ENCODE peak calls at places on chromosomes 11 and 22, in four cellular contexts. K is Calu3, C is AG10803, A is progenitor cell of endocrine pancreas. T is an unnamed sample.
A peak's percentile ranks its signal among the peaks of the same experiment; 100 is the strongest.

GRCh38 chr22:39219071-39220050 is 25.4 kb downstream of the PDGFB start:
- DNase-seq in K (no peak), A (no peak), C (no peak), T (no peak)

GRCh38 chr22:30380011-30380410 is 7.2 kb downstream of the RNF215 start:
- DNase-seq in A (no peak), K (no peak), C (no peak), T (no peak)

GRCh38 chr11:694563-695331 is at the start of gene DEAF1:
- DNase-seq in A (peak; percentile 99), K (peak; percentile 97), C (peak; percentile 94), T (no peak)

GRCh38 chr22:24175160-24175808 is 6.0 kb upstream of the SUSD2 start:
- DNase-seq in K (peak; percentile 88), A (peak; percentile 51), C (peak; percentile 75), T (no peak)

GRCh38 chr11:15266999-15267398 is 152.3 kb downstream of the INSC start:
- DNase-seq in A (no peak), C (no peak), K (no peak), T (no peak)

GRCh38 chr11:114819028-114819427 is 140.7 kb downstream of the NXPE2 start:
- DNase-seq in C (peak; percentile 28), K (no peak), A (no peak), T (no peak)

GRCh38 chr11:61145228-61146005 is 15.8 kb downstream of the VPS37C start:
- DNase-seq in K (no peak), A (no peak), C (no peak), T (peak; percentile 8)

GRCh38 chr11:112277937-112278336 is 17.3 kb upstream of the PLET1 start:
- DNase-seq in A (no peak), C (peak; percentile 55), K (no peak), T (no peak)

GRCh38 chr11:99281331-99281730 is 260.6 kb downstream of the CNTN5 start:
- DNase-seq in A (no peak), K (no peak), C (no peak), T (no peak)

GRCh38 chr11:92276773-92277172 is 52.2 kb downstream of the FAT3 start:
- DNase-seq in K (no peak), A (no peak), C (peak; percentile 70), T (no peak)

GRCh38 chr22:40451230-40451629 is 80.8 kb downstream of the SGSM3 start:
- DNase-seq in C (peak; percentile 75), A (no peak), K (no peak), T (no peak)

GRCh38 chr22:38881464-38881871 is 9.5 kb upstream of the CBX6 start:
- DNase-seq in C (peak; percentile 93), K (no peak), A (no peak), T (no peak)

GRCh38 chr11:116874251-116874650 is 36.8 kb upstream of the APOA1 start:
- DNase-seq in K (no peak), C (no peak), A (no peak), T (no peak)

GRCh38 chr22:43208703-43209522 is 22.0 kb upstream of the TTLL12 start:
- DNase-seq in C (no peak), A (no peak), K (no peak), T (no peak)

GRCh38 chr11:85310479-85310878 is 316.7 kb downstream of the DLG2 start:
- DNase-seq in C (no peak), A (no peak), K (no peak), T (no peak)

GRCh38 chr11:59285716-59286260 is 72.9 kb upstream of the OR5AN1 start:
- DNase-seq in K (no peak), A (no peak), C (no peak), T (no peak)

GRCh38 chr11:8365542-8365941 is 101.9 kb upstream of the LMO1 start:
- DNase-seq in A (no peak), C (no peak), K (peak; percentile 19), T (no peak)

GRCh38 chr11:16863382-16863781 is 124.9 kb downstream of the C11orf58 start:
- DNase-seq in A (no peak), K (no peak), C (no peak), T (no peak)

GRCh38 chr11:70900540-70900939 is 351.8 kb downstream of the SHANK2 start:
- DNase-seq in A (no peak), C (no peak), K (no peak), T (no peak)

GRCh38 chr11:96426356-96427103 is 36.7 kb downstream of the JRKL start:
- DNase-seq in A (no peak), K (no peak), C (peak; percentile 49), T (no peak)

DNA sequence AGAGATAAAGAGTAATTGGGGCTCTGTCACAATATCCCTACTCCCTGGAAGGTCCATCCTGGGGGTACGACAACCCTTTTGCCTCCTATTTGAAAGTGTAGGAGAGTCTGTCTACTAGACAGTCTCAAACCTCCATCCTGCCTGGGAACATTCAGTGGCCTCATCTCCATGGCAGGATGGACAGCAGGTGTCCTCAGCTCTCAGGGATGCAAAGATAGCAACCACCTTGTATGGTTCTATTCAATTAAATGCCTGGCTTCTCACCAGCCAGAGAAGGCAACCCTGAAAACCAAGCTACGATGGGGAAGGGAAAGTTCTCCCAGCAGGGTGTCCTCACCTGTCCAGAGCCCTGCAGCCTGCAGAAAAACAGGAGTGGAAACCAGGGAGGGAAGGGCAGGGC is 164.9 kb downstream of the MIAT start:
- DNase-seq in A (no peak), K (no peak), C (no peak), T (no peak)
- TF ChIP-seq CTCF in A (no peak), K (no peak), C (no peak), T (no peak)

DNA sequence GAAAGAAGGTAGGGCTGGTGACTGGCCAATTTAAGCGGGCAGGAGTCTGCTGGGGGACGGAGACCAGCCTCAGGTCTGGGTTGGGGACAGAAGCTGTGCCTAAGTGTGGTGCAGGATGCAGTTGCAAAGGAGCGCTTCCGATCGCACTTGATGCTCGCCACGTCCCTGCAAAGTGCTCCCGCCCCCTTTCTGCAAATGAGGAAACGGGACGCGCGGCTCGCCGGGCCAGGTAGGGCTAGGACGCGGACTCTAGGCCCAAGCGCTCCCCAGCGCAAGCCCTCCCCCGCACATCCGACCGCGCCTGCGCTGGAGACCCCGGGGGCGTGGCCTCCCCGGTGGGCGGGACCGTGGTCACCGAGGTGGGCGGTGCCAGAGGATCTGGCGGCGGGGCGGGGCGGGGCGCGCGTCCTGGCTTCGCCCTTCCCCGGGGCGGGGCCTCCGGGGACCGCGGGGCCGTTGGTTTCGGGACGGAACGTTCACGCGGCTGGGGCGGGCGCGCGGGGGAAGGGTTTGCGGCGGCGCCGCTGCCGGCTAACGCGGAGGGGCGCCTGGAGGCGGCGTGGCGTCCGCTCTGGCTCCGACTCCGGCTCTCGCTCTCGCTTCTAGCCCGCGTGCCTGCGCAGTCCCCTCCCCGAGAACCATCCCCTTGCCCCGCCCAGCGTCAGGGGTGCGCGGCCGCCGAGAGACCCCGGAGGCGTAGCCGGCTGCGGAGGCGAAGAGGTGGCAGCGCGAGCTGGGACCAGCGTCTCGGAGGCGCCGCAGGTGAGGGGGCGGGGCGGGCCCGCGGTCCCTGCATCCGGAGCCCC is at the start of gene FAM118A:
- DNase-seq in C (peak; percentile 83), K (peak; percentile 98), A (peak; percentile 100), T (peak; percentile 53)
- TF ChIP-seq CTCF in C (no peak), K (no peak), A (no peak), T (no peak)

DNA sequence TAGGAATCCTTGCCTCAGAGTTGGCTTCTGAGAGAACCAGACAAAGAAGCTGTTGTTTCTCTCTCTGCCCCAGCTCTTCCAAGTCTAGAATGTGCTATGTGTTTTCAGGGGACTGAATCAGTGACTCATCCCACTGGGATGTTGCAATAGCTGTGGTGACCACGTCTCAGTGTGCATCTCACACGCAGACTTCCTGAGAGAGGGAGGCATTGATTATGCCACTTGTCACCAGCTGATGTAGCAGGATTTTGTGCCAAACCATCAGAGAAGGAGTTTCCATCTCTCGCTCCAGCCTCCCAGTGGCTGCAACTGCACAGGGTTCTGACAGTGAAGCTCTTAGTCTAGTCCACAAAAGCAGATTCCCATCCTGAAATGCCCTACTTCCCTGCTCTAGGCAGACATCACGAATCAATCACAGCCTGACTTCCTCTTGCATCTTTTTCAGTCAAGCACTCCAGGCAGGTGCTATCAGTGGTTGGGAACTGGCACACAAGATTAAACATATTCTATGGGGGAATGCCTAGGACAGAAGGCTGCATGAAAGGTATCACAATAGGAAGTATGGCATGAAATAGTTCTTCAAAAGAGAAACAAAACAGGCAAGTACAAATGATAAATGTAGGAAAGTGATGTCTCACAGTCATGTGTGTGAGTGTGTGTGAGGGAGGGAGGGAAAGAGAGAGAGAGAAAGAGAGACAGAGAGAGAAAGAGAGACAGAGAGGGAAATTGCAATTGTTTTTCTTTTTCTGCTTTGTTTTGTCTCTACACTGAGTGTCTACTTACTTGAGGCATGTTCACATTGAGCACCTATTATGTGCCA is 456.0 kb downstream of the MIAT start:
- DNase-seq in C (peak; percentile 99), A (no peak), K (peak; percentile 87), T (no peak)
- TF ChIP-seq CTCF in C (peak; percentile 54), A (no peak), K (no peak), T (no peak)

DNA sequence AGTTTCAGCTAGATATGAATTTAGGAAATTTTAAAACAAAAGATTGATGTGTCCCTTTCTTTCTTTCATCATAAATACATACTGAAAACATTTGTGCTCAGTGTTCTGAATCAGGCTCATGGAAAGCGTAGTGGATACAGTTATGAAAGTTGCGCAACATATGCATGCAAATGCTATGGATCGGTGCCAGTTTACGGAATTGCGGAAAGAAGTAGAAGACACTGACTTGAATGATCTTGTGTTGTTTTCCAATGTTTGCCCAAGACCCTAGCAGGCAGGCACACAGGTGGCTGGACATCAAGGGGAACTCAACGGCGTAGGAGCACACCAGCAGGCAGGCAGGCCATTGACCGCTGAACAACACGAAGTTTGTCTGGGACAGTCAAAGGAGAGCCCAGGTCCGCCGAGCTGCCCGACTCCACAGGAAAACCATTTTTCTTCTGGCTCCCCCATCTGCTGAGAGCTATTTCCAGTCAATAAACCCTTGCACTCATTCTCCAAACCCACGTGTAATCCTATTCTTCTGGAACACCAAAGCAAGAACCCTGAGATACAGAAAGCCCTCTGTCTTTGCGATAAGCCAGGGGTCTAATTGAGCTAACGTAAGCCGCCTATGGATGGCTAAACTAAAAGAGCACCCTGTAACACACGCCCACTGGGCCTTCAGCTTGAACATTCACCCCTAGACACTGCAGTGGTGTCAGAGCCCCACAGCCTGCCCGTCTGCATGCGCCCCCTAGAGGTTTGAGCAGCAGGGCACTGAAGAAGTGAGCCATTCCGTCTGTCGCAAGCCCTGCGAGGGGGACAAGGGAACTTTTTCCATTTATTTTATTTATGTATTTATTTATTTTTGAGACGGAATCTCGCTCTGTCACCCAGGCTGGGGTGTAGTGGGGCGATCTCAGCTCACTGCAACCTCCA is 7.4 kb upstream of the BIRC3 start:
- DNase-seq in C (no peak), A (no peak), K (no peak), T (no peak)
- TF ChIP-seq CTCF in C (no peak), A (peak; percentile 18), K (no peak), T (peak; percentile 10)